ENCODE peak calls at places on chromosomes 16 and 17, in four cellular contexts. A is NCI-H2081, S is NCI-H345, E is naive B cell. G is an unnamed sample.

GRCh38 chr17:52143536-52143935 is 15.0 kb downstream of the CA10 start:
- DNase-seq in S (no peak), E (no peak), A (no peak), G (no peak)

GRCh38 chr17:21213491-21214014 is 408 bp downstream of the TMEM11 start:
- DNase-seq in E (no peak), S (no peak), A (no peak), G (no peak)

GRCh38 chr16:72554935-72555334 is 383.0 kb upstream of the PMFBP1 start:
- DNase-seq in E (no peak), A (no peak), S (no peak), G (no peak)

GRCh38 chr17:49676276-49676868 is 1.5 kb downstream of the SPOP start:
- DNase-seq in E (peak), S (no peak), A (no peak), G (no peak)

GRCh38 chr17:73882590-73882989 is 238.3 kb upstream of the SDK2 start:
- DNase-seq in A (no peak), E (no peak), S (no peak), G (no peak)

GRCh38 chr17:2396192-2396567 is 4.7 kb downstream of the MNT start:
- DNase-seq in E (no peak), S (no peak), A (no peak), G (no peak)

GRCh38 chr16:52740333-52740732 is 193.4 kb upstream of the TOX3 start:
- DNase-seq in S (no peak), E (no peak), A (no peak), G (no peak)

GRCh38 chr17:47810200-47810821 is 11.3 kb downstream of the OSBPL7 start:
- DNase-seq in S (no peak), A (no peak), E (no peak), G (no peak)

GRCh38 chr16:75550211-75550662 is 5.8 kb downstream of the TMEM231 start:
- DNase-seq in S (no peak), A (no peak), E (peak), G (no peak)

GRCh38 chr17:2053380-2054261 is 1.3 kb upstream of the HIC1 start:
- DNase-seq in E (peak), A (peak), S (peak), G (peak)

GRCh38 chr17:58517928-58518609 is 3.6 kb upstream of the MTMR4 start:
- DNase-seq in E (peak), A (peak), S (peak), G (peak)

GRCh38 chr16:77233799-77234502 is 34.7 kb downstream of the SYCE1L start:
- DNase-seq in E (no peak), S (no peak), A (no peak), G (no peak)

G was measured in NCI-H1092 treated with DMSO at 0.1 percent for 48 hours.